ENCODE peak calls at places on chromosomes 11 and 22, in five cellular contexts. N is activated T-cell treated with anti-CD3 and anti-CD28 coated beads for 24 hours; R is stimulated activated CD4-positive, alpha-beta T cell treated with anti-CD3 and anti-CD28 coated beads, Interleukin-2, amount 100 ng/mL, for 48 hours; T is non-pigmented ciliary epithelial cell; Z is HAP-1. I is an unnamed sample.

GRCh38 chr11:17014774-17015638 is 792 bp upstream of the PLEKHA7 start:
- DNase-seq in N (no peak), Z (peak), R (no peak), T (peak), I (peak)

GRCh38 chr11:87185228-87185627 is 147.5 kb downstream of the TMEM135 start:
- DNase-seq in Z (no peak), N (no peak), T (no peak), R (no peak), I (no peak)

GRCh38 chr22:41777749-41778395 is 22.6 kb upstream of the CCDC134 start:
- DNase-seq in N (no peak), Z (no peak), T (no peak), R (no peak), I (no peak)

GRCh38 chr22:19869497-19870152 is 15.0 kb upstream of the GNB1L start:
- DNase-seq in T (no peak), N (no peak), Z (peak), R (no peak), I (no peak)

GRCh38 chr22:26588749-26589366 is 1.1 kb downstream of the TPST2 start:
- DNase-seq in N (no peak), Z (no peak), T (no peak), R (no peak), I (no peak)

GRCh38 chr11:1749787-1750351 is 526 bp downstream of the IFITM10 start:
- DNase-seq in Z (no peak), R (no peak), T (no peak), N (no peak), I (no peak)

GRCh38 chr22:48708558-48709245 is 1119.0 kb downstream of the BRD1 start:
- DNase-seq in T (no peak), N (no peak), Z (no peak), R (no peak), I (no peak)

GRCh38 chr22:37782340-37783168 is 25.2 kb upstream of the GCAT start:
- DNase-seq in R (no peak), Z (no peak), T (no peak), N (no peak), I (no peak)

GRCh38 chr11:68750197-68750987 is 928 bp downstream of the TESMIN start:
- DNase-seq in T (no peak), R (no peak), Z (no peak), N (no peak), I (no peak)

GRCh38 chr11:44313701-44314489 is 4.0 kb upstream of the ALX4 start:
- DNase-seq in Z (no peak), T (no peak), R (no peak), N (no peak), I (no peak)

GRCh38 chr22:25060522-25061071 is 108.1 kb downstream of the KIAA1671 start:
- DNase-seq in T (no peak), R (no peak), Z (no peak), N (peak), I (no peak)

GRCh38 chr22:50267591-50268390 is 2.4 kb downstream of the MAPK11 start:
- DNase-seq in R (peak), Z (no peak), N (peak), T (no peak), I (no peak)

GRCh38 chr11:16612801-16613400 is 125.5 kb upstream of the C11orf58 start:
- DNase-seq in Z (peak), T (no peak), R (no peak), N (no peak), I (peak)

GRCh38 chr22:39117585-39118191 is 20.6 kb downstream of the APOBEC3H start:
- DNase-seq in N (peak), R (peak), Z (peak), T (no peak), I (peak)

GRCh38 chr11:102312656-102313055 is 4.6 kb upstream of the BIRC3 start:
- DNase-seq in N (no peak), R (no peak), T (no peak), Z (no peak), I (no peak)

GRCh38 chr22:27045103-27045940 is 387.9 kb downstream of the MIAT start:
- DNase-seq in N (no peak), Z (no peak), R (no peak), T (peak), I (no peak)

GRCh38 chr22:45537734-45538181 is 35.1 kb downstream of the FBLN1 start:
- DNase-seq in Z (no peak), T (peak), N (no peak), R (no peak), I (no peak)

GRCh38 chr11:56509439-56509838 is 18.3 kb upstream of the OR5M8 start:
- DNase-seq in N (no peak), T (no peak), R (no peak), Z (no peak), I (no peak)

GRCh38 chr11:133947298-133947905 is 9.4 kb downstream of the IGSF9B start:
- DNase-seq in Z (peak), T (no peak), R (peak), N (no peak), I (peak)

GRCh38 chr11:10066441-10066840 is 227.6 kb downstream of the SBF2 start:
- DNase-seq in R (no peak), N (no peak), T (no peak), Z (no peak), I (no peak)

GRCh38 chr11:65069217-65069616 is 10.9 kb upstream of the NAALADL1 start:
- DNase-seq in Z (no peak), T (no peak), N (no peak), R (no peak), I (no peak)

GRCh38 chr11:105538531-105538930 is 71.3 kb upstream of the GRIA4 start:
- DNase-seq in T (no peak), Z (no peak), R (no peak), N (no peak), I (no peak)

GRCh38 chr11:127182586-127183203 is 182.1 kb upstream of the KIRREL3 start:
- DNase-seq in Z (no peak), T (no peak), R (no peak), N (no peak), I (peak)

I was measured in HEK293T.